ENCODE peak calls at places on chromosomes 4 and X, in four cellular contexts. Y is heart right ventricle, G is BE2C, F is aorta. A is an unnamed sample. For H3K27me3, the result is how much of the 10 kb centered on the place peaks cover.

GRCh38 chr4:78706302-78706701 is 69.8 kb upstream of the BMP2K start:
- DNase-seq in F (no peak), Y (no peak), G (no peak), A (peak)

GRCh38 chr4:15396157-15396800 is 31.6 kb upstream of the C1QTNF7 start:
- DNase-seq in G (peak), F (no peak), Y (no peak), A (peak)

GRCh38 chrX:22629105-22629725 is 356.5 kb downstream of the CBLL2 start:
- DNase-seq in F (no peak), Y (no peak), G (peak), A (no peak)

GRCh38 chrX:28719620-28720019 is 132.4 kb downstream of the IL1RAPL1 start:
- DNase-seq in Y (no peak), F (no peak), G (no peak), A (no peak)

GRCh38 chrX:136262241-136262640 is 11.0 kb upstream of the MAP7D3 start:
- DNase-seq in G (no peak), Y (no peak), F (no peak), A (no peak)

GRCh38 chrX:13357925-13358324 is 38.1 kb upstream of the ATXN3L start:
- DNase-seq in G (no peak), F (no peak), Y (peak), A (no peak)

GRCh38 chrX:122906726-122907125 is 277.4 kb upstream of the GRIA3 start:
- DNase-seq in F (no peak), G (no peak), Y (no peak), A (no peak)

GRCh38 chrX:135454816-135455215 is 33.1 kb downstream of the SMIM10L2A start:
- DNase-seq in F (no peak), Y (peak), G (no peak), A (no peak)

GRCh38 chr4:7256989-7257810 is 64.9 kb downstream of the SORCS2 start:
- DNase-seq in Y (peak), F (no peak), G (peak), A (no peak)

GRCh38 chr4:148431401-148431800 is 10.8 kb downstream of the NR3C2 start:
- DNase-seq in G (no peak), F (no peak), Y (no peak), A (no peak)

GRCh38 chr4:187883836-187884235 is 111.7 kb upstream of the ZFP42 start:
- DNase-seq in G (no peak), Y (no peak), F (no peak), A (peak)

DNA sequence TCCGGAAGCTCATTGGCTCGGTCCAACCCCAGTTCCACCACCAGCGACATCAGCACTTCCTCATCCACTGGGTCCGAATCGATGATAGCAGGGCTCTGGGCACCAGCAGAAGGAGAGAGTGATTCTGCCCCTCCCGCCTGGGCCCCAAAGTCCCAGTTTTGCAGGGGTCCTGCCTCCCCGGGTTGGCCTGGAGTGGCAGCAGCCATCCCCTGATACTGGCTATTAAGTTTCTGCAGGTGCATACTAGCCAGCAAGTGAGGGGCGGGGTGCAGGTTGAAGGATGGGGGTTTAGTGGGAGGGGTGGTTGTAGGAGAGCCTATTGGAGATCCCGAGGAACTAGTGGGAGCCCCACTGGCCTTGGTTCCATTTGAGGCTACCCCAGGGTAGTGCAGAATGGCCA is 3.9 kb downstream of the CITED1 start:
- DNase-seq in Y (no peak), F (no peak), G (no peak), A (no peak)
- H3K27me3 ChIP-seq in Y (under half), F (under half), G (under half), A (half or more)

GRCh38 chrX:120000490-120001246 is 57.1 kb upstream of the NKAP start:
- DNase-seq in F (peak), Y (no peak), G (no peak), A (peak)
- H3K27me3 ChIP-seq in F (under half), Y (half or more), G (half or more), A (half or more)

DNA sequence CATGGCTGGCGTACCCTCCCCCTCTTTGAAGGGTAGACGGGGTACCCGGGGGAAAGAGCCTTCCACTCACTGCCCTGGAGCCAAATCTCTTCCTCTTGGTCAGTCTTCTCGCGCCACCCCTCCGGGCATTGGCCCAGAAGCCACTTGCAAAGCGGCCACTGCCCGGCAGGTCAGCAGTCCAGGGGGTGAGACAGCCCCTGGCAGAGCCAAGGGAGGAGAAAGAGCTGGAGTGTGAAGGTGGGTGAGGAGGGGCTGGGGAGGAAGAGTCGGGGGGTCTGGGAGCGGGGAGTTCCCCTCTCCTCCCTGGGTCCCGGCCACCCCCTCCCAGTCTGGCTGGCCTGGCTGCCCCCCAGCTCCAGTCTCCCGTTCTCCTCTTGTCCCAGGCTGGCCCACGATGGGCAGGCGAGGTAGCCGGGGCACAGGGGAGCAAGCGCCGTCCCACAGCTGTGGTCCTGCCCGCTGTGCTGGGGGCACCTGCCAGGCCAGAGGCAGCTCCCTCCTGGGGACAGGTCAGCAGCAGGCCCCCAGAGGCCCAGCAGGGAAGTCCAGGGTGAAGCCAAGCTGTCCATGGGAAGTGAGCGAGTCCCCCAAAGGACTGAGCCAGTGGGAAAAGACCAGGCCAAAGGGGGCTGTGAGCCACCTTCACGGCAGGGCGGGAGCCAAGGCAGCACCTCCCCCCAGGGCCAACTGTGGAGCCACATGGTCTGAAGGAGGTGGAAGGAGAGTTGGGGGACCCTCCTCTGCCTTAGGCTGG is 21.6 kb upstream of the DUSP9 start:
- DNase-seq in F (peak), G (no peak), Y (no peak), A (no peak)
- H3K27me3 ChIP-seq in F (under half), G (under half), Y (under half), A (under half)

DNA sequence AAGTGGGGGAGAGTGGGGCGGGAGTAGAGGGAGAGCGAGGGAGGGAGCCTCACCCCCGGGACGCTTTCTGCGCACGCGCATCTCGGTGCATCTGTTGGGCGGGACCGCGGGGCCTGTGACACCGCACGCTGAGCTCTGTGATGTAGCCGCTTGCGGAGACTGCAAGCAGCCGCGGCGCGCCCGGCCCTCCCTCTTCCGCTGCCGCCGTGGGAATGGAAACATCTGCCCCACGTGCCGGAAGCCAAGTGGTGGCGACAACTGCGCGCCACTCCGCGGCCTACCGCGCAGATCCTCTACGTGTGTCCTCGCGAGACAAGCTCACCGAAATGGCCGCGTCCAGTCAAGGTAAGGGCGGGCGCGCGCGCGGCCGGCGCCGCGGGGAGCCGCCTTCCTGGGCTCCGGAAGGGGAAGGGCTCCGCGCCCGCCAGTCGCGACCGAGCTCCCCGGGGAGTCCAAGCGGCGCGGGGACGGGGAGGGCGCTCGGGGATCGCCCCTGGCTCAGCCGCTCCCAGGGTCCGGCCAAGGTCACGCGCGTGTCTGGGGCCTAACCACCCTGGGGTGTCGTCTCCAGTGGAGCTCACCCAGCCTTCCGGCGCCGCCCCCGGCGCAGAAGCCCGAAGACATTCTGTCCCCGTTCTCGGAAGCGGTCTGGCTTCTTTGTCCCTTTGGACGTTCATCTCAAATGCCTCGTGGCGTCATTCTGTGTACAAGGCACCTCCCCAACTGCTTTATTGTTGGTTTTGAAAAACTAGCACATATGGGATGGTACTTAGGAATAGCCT is at the start of gene FUNDC2:
- DNase-seq in Y (peak), G (peak), F (peak), A (peak)
- H3K27me3 ChIP-seq in Y (under half), G (under half), F (under half), A (under half)

DNA sequence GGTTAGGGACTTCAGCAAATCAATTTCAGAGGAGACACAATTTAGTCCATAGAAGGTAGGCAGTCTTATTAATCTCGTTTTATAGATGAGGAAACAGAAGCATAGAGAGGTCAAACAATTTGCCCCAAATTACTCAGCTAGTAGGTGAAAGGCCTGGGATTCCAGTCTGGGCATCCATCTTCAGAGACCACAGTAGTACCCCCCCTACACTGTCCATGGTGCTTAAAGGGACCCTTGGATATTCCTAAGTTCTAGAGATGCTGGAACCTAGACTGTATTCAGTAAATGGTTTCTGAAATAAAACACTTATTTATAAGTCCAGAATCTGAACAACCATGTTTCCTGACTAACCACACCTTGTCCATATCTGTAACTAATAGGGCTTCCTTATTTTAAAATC is 174.8 kb downstream of the CEP135 start:
- DNase-seq in Y (no peak), G (no peak), F (no peak), A (no peak)
- H3K27me3 ChIP-seq in Y (under half), G (under half), F (under half), A (under half)

A was measured in endodermal cell.